ENCODE peak calls at places on chromosomes 12 and 14, in six cellular contexts. P is endothelial cell of umbilical vein, Y is PC-3, S is astrocyte, D is MM.1S, G is neural progenitor cell. N is an unnamed sample.

GRCh38 chr12:44968960-44969359 is 81.9 kb downstream of the DBX2 start:
- DNase-seq in P (no peak), Y (no peak), S (no peak), D (no peak), G (no peak), N (no peak)

GRCh38 chr12:109541412-109541725 is 31.9 kb downstream of the MMAB start:
- DNase-seq in P (no peak), Y (no peak), S (no peak), D (no peak), G (no peak), N (no peak)

GRCh38 chr12:56633465-56634241 is 3.5 kb upstream of the BAZ2A start:
- DNase-seq in P (no peak), Y (no peak), S (no peak), D (no peak), G (peak; percentile 12), N (no peak)

GRCh38 chr12:54749191-54749818 is 101.1 kb upstream of the DCD start:
- DNase-seq in P (peak; percentile 41), Y (peak; percentile 65), S (peak; percentile 12), D (peak; percentile 76), G (peak; percentile 62), N (peak; percentile 28)

GRCh38 chr12:6996040-6996441 is 22.2 kb downstream of the LPCAT3 start:
- DNase-seq in P (no peak), Y (peak; percentile 14), S (peak; percentile 42), D (no peak), G (peak; percentile 11), N (no peak)

GRCh38 chr12:96886998-96887677 is 19.9 kb upstream of the NEDD1 start:
- DNase-seq in P (peak; percentile 26), Y (no peak), S (peak; percentile 87), D (no peak), G (no peak), N (no peak)

GRCh38 chr12:57389033-57389432 is 41.8 kb downstream of the R3HDM2 start:
- DNase-seq in P (peak; percentile 72), Y (peak; percentile 92), S (peak; percentile 88), D (no peak), G (no peak), N (peak; percentile 83)

GRCh38 chr14:69037790-69038448 is 58.8 kb upstream of the ACTN1 start:
- DNase-seq in P (peak; percentile 76), Y (no peak), S (peak; percentile 63), D (no peak), G (no peak), N (peak; percentile 30)

GRCh38 chr12:110281549-110282342 is 699 bp downstream of the ATP2A2 start:
- DNase-seq in P (peak; percentile 62), Y (peak; percentile 58), S (no peak), D (peak; percentile 50), G (no peak), N (peak; percentile 65)

GRCh38 chr12:113471619-113472171 is at the start of gene LHX5:
- DNase-seq in P (no peak), Y (no peak), S (no peak), D (no peak), G (peak; percentile 93), N (no peak)

GRCh38 chr12:1890119-1890703 is 28.2 kb downstream of the CACNA2D4 start:
- DNase-seq in P (no peak), Y (no peak), S (no peak), D (no peak), G (no peak), N (no peak)

GRCh38 chr14:81986005-81986404 is 452.4 kb upstream of the SEL1L start:
- DNase-seq in P (no peak), Y (no peak), S (no peak), D (no peak), G (no peak), N (no peak)

GRCh38 chr12:130101370-130101769 is 60.9 kb upstream of the FZD10 start:
- DNase-seq in P (no peak), Y (no peak), S (no peak), D (no peak), G (no peak), N (no peak)
- TF ChIP-seq CTCF in P (no peak), Y (no peak), S (no peak), D (no peak), G (no peak), N (no peak)

DNA sequence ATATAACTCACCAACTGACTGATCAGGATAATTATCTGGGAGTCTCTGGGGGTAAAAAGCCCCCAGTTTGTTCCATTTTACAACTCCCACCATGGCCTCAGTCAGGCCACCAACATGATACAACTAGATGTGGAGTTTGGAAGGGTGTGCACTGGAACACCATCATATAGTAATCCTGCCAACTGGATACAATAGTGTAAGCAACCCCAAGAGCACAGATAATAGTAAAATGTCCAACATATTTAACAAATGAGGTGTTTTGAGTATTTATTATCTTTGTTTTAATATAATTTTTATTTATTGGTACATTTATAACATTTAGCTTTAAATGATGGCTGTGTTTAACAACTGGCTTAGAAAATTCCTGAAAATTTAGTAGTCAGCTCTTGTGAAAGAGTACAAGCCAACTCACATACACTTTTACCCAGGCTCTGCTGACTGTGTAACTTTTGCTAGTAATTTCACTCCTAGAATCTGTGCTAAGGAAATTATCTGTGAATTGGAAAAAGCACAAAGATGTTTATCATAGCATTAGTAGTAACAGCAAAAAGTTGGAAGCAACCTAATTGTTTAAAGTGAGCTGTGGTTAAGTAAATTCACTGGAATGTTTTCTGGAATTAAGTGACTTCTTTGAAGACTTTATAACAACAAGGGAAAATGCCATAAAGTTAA is 196.8 kb downstream of the RAD51B start:
- DNase-seq in P (no peak), Y (no peak), S (peak; percentile 66), D (no peak), G (no peak), N (no peak)
- H3K9ac ChIP-seq in P (no peak overlapping the region), Y (no peak overlapping the region), S (no peak overlapping the region), D (no peak overlapping the region), G (no peak overlapping the region), N (no peak overlapping the region)

DNA sequence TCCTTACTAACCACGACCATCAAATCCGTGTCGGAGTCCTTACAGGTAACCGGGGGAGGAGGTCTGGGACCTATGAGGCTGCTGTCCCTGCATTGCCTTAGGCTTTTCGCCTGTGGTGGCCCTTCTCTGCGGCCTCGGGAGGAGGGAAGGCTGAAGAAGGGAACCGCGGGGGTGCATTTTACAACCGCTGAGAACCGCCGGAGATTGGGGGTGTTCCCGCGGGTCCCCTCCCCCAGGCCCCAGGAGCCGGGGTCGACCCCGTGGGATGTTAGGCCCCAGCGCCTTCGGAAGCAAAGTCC is 549 bp downstream of the GPHN start:
- DNase-seq in P (no peak), Y (no peak), S (no peak), D (no peak), G (no peak), N (no peak)
- H3K79me2 ChIP-seq in P (peaks cover 3% of the 10 kb centered on the region), Y (peaks cover 61% of the 10 kb centered on the region), S (peaks cover 37% of the 10 kb centered on the region), D (peaks cover 50% of the 10 kb centered on the region), G (peaks cover 46% of the 10 kb centered on the region), N (peaks cover 48% of the 10 kb centered on the region)

DNA sequence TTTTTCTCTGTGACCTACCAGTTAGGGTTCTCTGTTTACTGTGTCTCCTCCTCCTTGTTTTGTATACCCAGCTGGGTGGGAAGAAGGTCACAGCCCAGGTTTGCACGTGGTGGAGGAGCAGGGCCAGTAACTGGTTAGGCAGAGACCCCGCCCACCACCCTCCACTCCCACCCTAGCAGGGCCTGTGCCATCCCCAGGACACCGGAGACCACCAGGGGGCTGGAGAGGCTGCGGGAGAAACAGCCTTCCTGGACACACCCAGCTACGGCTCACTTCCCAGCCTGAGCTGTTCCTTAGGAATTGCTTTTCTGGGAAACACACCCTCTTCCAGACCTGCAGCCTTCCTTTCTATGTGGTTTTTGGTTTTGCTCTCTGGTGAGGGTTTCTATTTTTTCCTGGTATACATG is 21.1 kb downstream of the BDKRB2 start:
- DNase-seq in P (no peak), Y (peak; percentile 62), S (peak; percentile 81), D (no peak), G (peak; percentile 31), N (peak; percentile 54)
- TF ChIP-seq CTCF in P (no peak), Y (peak; percentile 22), S (no peak), D (no peak), G (peak; percentile 15), N (peak; percentile 29)

GRCh38 chr14:95490727-95491451 is 25.6 kb downstream of the SYNE3 start:
- DNase-seq in P (no peak), Y (peak; percentile 40), S (no peak), D (no peak), G (no peak), N (peak; percentile 60)
- H3K9ac ChIP-seq in P (no peak overlapping the region), Y (no peak overlapping the region), S (no peak overlapping the region), D (no peak overlapping the region), G (no peak overlapping the region), N (no peak overlapping the region)